ENCODE peak calls at places on chromosomes 13 and 19, in five cellular contexts. H is suprapubic skin; E is Karpas-422; C is CD8-positive, alpha-beta memory T cell; U is heart right ventricle. X is an unnamed sample.

GRCh38 chr13:89925107-89925506 is 1422.4 kb upstream of the MIR17HG start:
- DNase-seq in H (no peak), E (peak; percentile 50), C (no peak), U (no peak), X (peak; percentile 37)

GRCh38 chr19:18756896-18757295 is 34.2 kb downstream of the COMP start:
- DNase-seq in H (no peak), E (no peak), C (no peak), U (no peak), X (peak; percentile 73)

GRCh38 chr19:3382460-3383100 is 16.2 kb downstream of the NFIC start:
- DNase-seq in H (no peak), E (no peak), C (no peak), U (no peak), X (no peak)

GRCh38 chr13:35208587-35208986 is 266.5 kb downstream of the NBEA start:
- DNase-seq in H (no peak), E (no peak), C (no peak), U (no peak), X (no peak)

GRCh38 chr13:68124437-68125086 is 894.4 kb upstream of the PCDH9 start:
- DNase-seq in H (no peak), E (no peak), C (no peak), U (no peak), X (no peak)

GRCh38 chr13:46097015-46097414 is 7.8 kb downstream of the CPB2 start:
- DNase-seq in H (no peak), E (no peak), C (no peak), U (no peak), X (no peak)

GRCh38 chr13:21998279-21998678 is 327.4 kb downstream of the FGF9 start:
- DNase-seq in H (no peak), E (no peak), C (no peak), U (no peak), X (no peak)

GRCh38 chr13:101289764-101290163 is 126.5 kb downstream of the NALCN start:
- DNase-seq in H (no peak), E (peak; percentile 82), C (no peak), U (no peak), X (peak; percentile 79)

GRCh38 chr13:69857188-69857821 is 250.3 kb upstream of the ATXN8OS start:
- DNase-seq in H (no peak), E (peak; percentile 85), C (no peak), U (no peak), X (peak; percentile 7)

GRCh38 chr13:49219647-49220034 is 497 bp upstream of the MLNR start:
- DNase-seq in H (no peak), E (no peak), C (no peak), U (no peak), X (no peak)

GRCh38 chr13:34172048-34172447 is 354.1 kb downstream of the RFC3 start:
- DNase-seq in H (no peak), E (no peak), C (no peak), U (no peak), X (no peak)
- H3K4me1 ChIP-seq in H (no peaks in the 10 kb centered on the region), E (no peaks in the 10 kb centered on the region), C (no peaks in the 10 kb centered on the region), U (no peaks in the 10 kb centered on the region), X (peaks cover 12% of the 10 kb centered on the region)

GRCh38 chr13:110696776-110697175 is 9.1 kb downstream of the CARS2 start:
- DNase-seq in H (peak; percentile 57), E (no peak), C (no peak), U (no peak), X (no peak)
- H3K4me1 ChIP-seq in H (no peaks in the 10 kb centered on the region), E (peaks cover 11% of the 10 kb centered on the region), C (no peaks in the 10 kb centered on the region), U (no peaks in the 10 kb centered on the region), X (no peaks in the 10 kb centered on the region)

GRCh38 chr13:40992678-40993077 is 26.4 kb downstream of the ELF1 start:
- DNase-seq in H (no peak), E (peak; percentile 62), C (no peak), U (no peak), X (peak; percentile 30)

GRCh38 chr13:40995997-40996396 is 23.1 kb downstream of the ELF1 start:
- DNase-seq in H (no peak), E (no peak), C (no peak), U (no peak), X (no peak)

GRCh38 chr13:40994581-40995230 is 24.4 kb downstream of the ELF1 start:
- DNase-seq in H (no peak), E (no peak), C (no peak), U (no peak), X (no peak)

GRCh38 chr13:40993119-40993518 is 26.0 kb downstream of the ELF1 start:
- DNase-seq in H (no peak), E (no peak), C (no peak), U (no peak), X (no peak)

GRCh38 chr13:40993987-40994386 is 25.1 kb downstream of the ELF1 start:
- DNase-seq in H (no peak), E (no peak), C (no peak), U (no peak), X (no peak)
- H3K4me1 ChIP-seq in H (peaks cover 63% of the 10 kb centered on the region), E (peaks cover 43% of the 10 kb centered on the region), C (peaks cover 86% of the 10 kb centered on the region), U (peaks cover 39% of the 10 kb centered on the region), X (no peaks in the 10 kb centered on the region)

GRCh38 chr13:29963086-29963485 is 112.7 kb upstream of the UBL3 start:
- DNase-seq in H (no peak), E (no peak), C (no peak), U (no peak), X (no peak)
- H3K4me1 ChIP-seq in H (no peaks in the 10 kb centered on the region), E (peaks cover 4% of the 10 kb centered on the region), C (peaks cover 9% of the 10 kb centered on the region), U (no peaks in the 10 kb centered on the region), X (no peaks in the 10 kb centered on the region)

X was measured in SK-N-SH.